ENCODE peak calls at places on chromosomes 5 and 9, in ten cellular contexts. One of them, this sample, is unnamed.

GRCh38 chr5:147856801-147857200 is 21.7 kb upstream of the SCGB3A2 start:
- DNase-seq in EH: no peak
- DNase-seq in NCI-H1417: no peak
- DNase-seq in NCI-H748 treated with DMSO at 0.1 percent for 48 hours: no peak
- DNase-seq in stimulated activated CD4-positive, alpha-beta T cell treated with anti-CD3 and anti-CD28 coated beads, Interleukin-1b, Interleukin-23, amount 100 ng/mL, for 1 hour: no peak
- DNase-seq in uterus: no peak
- DNase-seq in A549: no peak
- DNase-seq in HEK293T: no peak
- DNase-seq in fibroblast of mammary gland: no peak
- DNase-seq in prostate gland: no peak
- DNase-seq in this sample: no peak

GRCh38 chr5:35153375-35153932 is 76.8 kb downstream of the PRLR start:
- DNase-seq in A549: no peak
- DNase-seq in prostate gland: no peak
- DNase-seq in NCI-H1417: no peak
- DNase-seq in stimulated activated CD4-positive, alpha-beta T cell treated with anti-CD3 and anti-CD28 coated beads, Interleukin-1b, Interleukin-23, amount 100 ng/mL, for 1 hour: no peak
- DNase-seq in NCI-H748 treated with DMSO at 0.1 percent for 48 hours: no peak
- DNase-seq in uterus: no peak
- DNase-seq in fibroblast of mammary gland: no peak
- DNase-seq in EH: no peak
- DNase-seq in HEK293T: no peak
- DNase-seq in this sample: no peak

GRCh38 chr5:109388407-109388806 is 21.4 kb downstream of the PJA2 start:
- DNase-seq in fibroblast of mammary gland: peak; percentile 42
- DNase-seq in NCI-H748 treated with DMSO at 0.1 percent for 48 hours: no peak
- DNase-seq in prostate gland: no peak
- DNase-seq in A549: no peak
- DNase-seq in HEK293T: no peak
- DNase-seq in stimulated activated CD4-positive, alpha-beta T cell treated with anti-CD3 and anti-CD28 coated beads, Interleukin-1b, Interleukin-23, amount 100 ng/mL, for 1 hour: no peak
- DNase-seq in NCI-H1417: no peak
- DNase-seq in EH: peak; percentile 46
- DNase-seq in uterus: no peak
- DNase-seq in this sample: no peak

GRCh38 chr5:134451618-134452505 is 40.2 kb upstream of the CDKN2AIPNL start:
- DNase-seq in prostate gland: peak; percentile 34
- DNase-seq in NCI-H1417: no peak
- DNase-seq in HEK293T: no peak
- DNase-seq in A549: peak; percentile 58
- DNase-seq in uterus: peak; percentile 76
- DNase-seq in NCI-H748 treated with DMSO at 0.1 percent for 48 hours: no peak
- DNase-seq in stimulated activated CD4-positive, alpha-beta T cell treated with anti-CD3 and anti-CD28 coated beads, Interleukin-1b, Interleukin-23, amount 100 ng/mL, for 1 hour: no peak
- DNase-seq in EH: peak; percentile 87
- DNase-seq in fibroblast of mammary gland: peak; percentile 80
- DNase-seq in this sample: no peak

GRCh38 chr9:68947842-68948569 is 65.9 kb downstream of the PRKACG start:
- DNase-seq in A549: no peak
- DNase-seq in fibroblast of mammary gland: no peak
- DNase-seq in NCI-H748 treated with DMSO at 0.1 percent for 48 hours: no peak
- DNase-seq in stimulated activated CD4-positive, alpha-beta T cell treated with anti-CD3 and anti-CD28 coated beads, Interleukin-1b, Interleukin-23, amount 100 ng/mL, for 1 hour: no peak
- DNase-seq in HEK293T: no peak
- DNase-seq in uterus: no peak
- DNase-seq in prostate gland: no peak
- DNase-seq in NCI-H1417: no peak
- DNase-seq in EH: no peak
- DNase-seq in this sample: no peak

GRCh38 chr9:16516887-16517286 is 353.6 kb downstream of the BNC2 start:
- DNase-seq in EH: peak; percentile 80
- DNase-seq in HEK293T: no peak
- DNase-seq in uterus: no peak
- DNase-seq in stimulated activated CD4-positive, alpha-beta T cell treated with anti-CD3 and anti-CD28 coated beads, Interleukin-1b, Interleukin-23, amount 100 ng/mL, for 1 hour: no peak
- DNase-seq in NCI-H748 treated with DMSO at 0.1 percent for 48 hours: no peak
- DNase-seq in A549: no peak
- DNase-seq in NCI-H1417: no peak
- DNase-seq in fibroblast of mammary gland: peak; percentile 54
- DNase-seq in prostate gland: no peak
- DNase-seq in this sample: no peak

GRCh38 chr9:16960084-16960483 is 89.6 kb upstream of the BNC2 start:
- DNase-seq in NCI-H748 treated with DMSO at 0.1 percent for 48 hours: no peak
- DNase-seq in prostate gland: no peak
- DNase-seq in uterus: no peak
- DNase-seq in EH: peak; percentile 55
- DNase-seq in A549: peak; percentile 17
- DNase-seq in stimulated activated CD4-positive, alpha-beta T cell treated with anti-CD3 and anti-CD28 coated beads, Interleukin-1b, Interleukin-23, amount 100 ng/mL, for 1 hour: no peak
- DNase-seq in HEK293T: no peak
- DNase-seq in fibroblast of mammary gland: peak; percentile 73
- DNase-seq in NCI-H1417: no peak
- DNase-seq in this sample: no peak

GRCh38 chr5:96911139-96911538 is 24.7 kb upstream of the LNPEP start:
- DNase-seq in prostate gland: no peak
- DNase-seq in uterus: no peak
- DNase-seq in stimulated activated CD4-positive, alpha-beta T cell treated with anti-CD3 and anti-CD28 coated beads, Interleukin-1b, Interleukin-23, amount 100 ng/mL, for 1 hour: no peak
- DNase-seq in NCI-H748 treated with DMSO at 0.1 percent for 48 hours: no peak
- DNase-seq in EH: no peak
- DNase-seq in HEK293T: no peak
- DNase-seq in fibroblast of mammary gland: no peak
- DNase-seq in NCI-H1417: no peak
- DNase-seq in A549: no peak
- DNase-seq in this sample: no peak

GRCh38 chr9:137138701-137139467 is at the start of gene GRIN1:
- DNase-seq in HEK293T: no peak
- DNase-seq in EH: peak; percentile 46
- DNase-seq in A549: no peak
- DNase-seq in fibroblast of mammary gland: no peak
- DNase-seq in stimulated activated CD4-positive, alpha-beta T cell treated with anti-CD3 and anti-CD28 coated beads, Interleukin-1b, Interleukin-23, amount 100 ng/mL, for 1 hour: no peak
- DNase-seq in uterus: no peak
- DNase-seq in prostate gland: no peak
- DNase-seq in NCI-H1417: peak; percentile 45
- DNase-seq in NCI-H748 treated with DMSO at 0.1 percent for 48 hours: no peak
- DNase-seq in this sample: no peak

GRCh38 chr5:136781464-136781863 is 416.1 kb upstream of the TRPC7 start:
- DNase-seq in fibroblast of mammary gland: peak; percentile 45
- DNase-seq in HEK293T: no peak
- DNase-seq in NCI-H748 treated with DMSO at 0.1 percent for 48 hours: no peak
- DNase-seq in uterus: no peak
- DNase-seq in NCI-H1417: no peak
- DNase-seq in stimulated activated CD4-positive, alpha-beta T cell treated with anti-CD3 and anti-CD28 coated beads, Interleukin-1b, Interleukin-23, amount 100 ng/mL, for 1 hour: no peak
- DNase-seq in EH: peak; percentile 87
- DNase-seq in A549: no peak
- DNase-seq in prostate gland: no peak
- DNase-seq in this sample: no peak

GRCh38 chr9:22383720-22384119 is 62.9 kb upstream of the DMRTA1 start:
- DNase-seq in A549: no peak
- DNase-seq in EH: no peak
- DNase-seq in NCI-H1417: no peak
- DNase-seq in prostate gland: no peak
- DNase-seq in HEK293T: no peak
- DNase-seq in fibroblast of mammary gland: no peak
- DNase-seq in stimulated activated CD4-positive, alpha-beta T cell treated with anti-CD3 and anti-CD28 coated beads, Interleukin-1b, Interleukin-23, amount 100 ng/mL, for 1 hour: no peak
- DNase-seq in uterus: no peak
- DNase-seq in NCI-H748 treated with DMSO at 0.1 percent for 48 hours: no peak
- DNase-seq in this sample: no peak

GRCh38 chr9:97382099-97382718 is 29.7 kb upstream of the TDRD7 start:
- DNase-seq in A549: no peak
- DNase-seq in HEK293T: no peak
- DNase-seq in uterus: no peak
- DNase-seq in EH: no peak
- DNase-seq in stimulated activated CD4-positive, alpha-beta T cell treated with anti-CD3 and anti-CD28 coated beads, Interleukin-1b, Interleukin-23, amount 100 ng/mL, for 1 hour: no peak
- DNase-seq in NCI-H748 treated with DMSO at 0.1 percent for 48 hours: no peak
- DNase-seq in NCI-H1417: no peak
- DNase-seq in prostate gland: no peak
- DNase-seq in fibroblast of mammary gland: peak; percentile 8
- DNase-seq in this sample: no peak

GRCh38 chr5:10914741-10915480 is 153.9 kb upstream of the DAP start:
- DNase-seq in uterus: no peak
- DNase-seq in prostate gland: no peak
- DNase-seq in NCI-H748 treated with DMSO at 0.1 percent for 48 hours: no peak
- DNase-seq in A549: no peak
- DNase-seq in stimulated activated CD4-positive, alpha-beta T cell treated with anti-CD3 and anti-CD28 coated beads, Interleukin-1b, Interleukin-23, amount 100 ng/mL, for 1 hour: no peak
- DNase-seq in EH: peak; percentile 67
- DNase-seq in NCI-H1417: no peak
- DNase-seq in HEK293T: no peak
- DNase-seq in fibroblast of mammary gland: no peak
- DNase-seq in this sample: no peak

GRCh38 chr5:51345106-51345505 is 38.1 kb upstream of the ISL1 start:
- DNase-seq in HEK293T: no peak
- DNase-seq in fibroblast of mammary gland: no peak
- DNase-seq in prostate gland: no peak
- DNase-seq in EH: peak; percentile 60
- DNase-seq in uterus: no peak
- DNase-seq in NCI-H748 treated with DMSO at 0.1 percent for 48 hours: no peak
- DNase-seq in stimulated activated CD4-positive, alpha-beta T cell treated with anti-CD3 and anti-CD28 coated beads, Interleukin-1b, Interleukin-23, amount 100 ng/mL, for 1 hour: no peak
- DNase-seq in NCI-H1417: no peak
- DNase-seq in A549: no peak
- DNase-seq in this sample: no peak

GRCh38 chr9:124212381-124213050 is 45.2 kb upstream of the NEK6 start:
- DNase-seq in stimulated activated CD4-positive, alpha-beta T cell treated with anti-CD3 and anti-CD28 coated beads, Interleukin-1b, Interleukin-23, amount 100 ng/mL, for 1 hour: no peak
- DNase-seq in A549: no peak
- DNase-seq in HEK293T: no peak
- DNase-seq in NCI-H748 treated with DMSO at 0.1 percent for 48 hours: no peak
- DNase-seq in prostate gland: no peak
- DNase-seq in uterus: no peak
- DNase-seq in EH: peak; percentile 79
- DNase-seq in fibroblast of mammary gland: peak; percentile 81
- DNase-seq in NCI-H1417: no peak
- DNase-seq in this sample: no peak

GRCh38 chr9:74570879-74571512 is 73.9 kb downstream of the RORB start:
- DNase-seq in stimulated activated CD4-positive, alpha-beta T cell treated with anti-CD3 and anti-CD28 coated beads, Interleukin-1b, Interleukin-23, amount 100 ng/mL, for 1 hour: no peak
- DNase-seq in fibroblast of mammary gland: peak; percentile 56
- DNase-seq in NCI-H748 treated with DMSO at 0.1 percent for 48 hours: peak; percentile 22
- DNase-seq in A549: peak; percentile 31
- DNase-seq in HEK293T: peak; percentile 31
- DNase-seq in prostate gland: no peak
- DNase-seq in EH: peak; percentile 28
- DNase-seq in NCI-H1417: peak; percentile 56
- DNase-seq in uterus: no peak
- DNase-seq in this sample: no peak

GRCh38 chr5:90548069-90548593 is 10.5 kb upstream of the ADGRV1 start:
- DNase-seq in uterus: no peak
- DNase-seq in EH: peak; percentile 55
- DNase-seq in A549: peak; percentile 80
- DNase-seq in NCI-H748 treated with DMSO at 0.1 percent for 48 hours: peak; percentile 91
- DNase-seq in HEK293T: peak; percentile 55
- DNase-seq in fibroblast of mammary gland: no peak
- DNase-seq in prostate gland: peak; percentile 65
- DNase-seq in NCI-H1417: peak; percentile 94
- DNase-seq in stimulated activated CD4-positive, alpha-beta T cell treated with anti-CD3 and anti-CD28 coated beads, Interleukin-1b, Interleukin-23, amount 100 ng/mL, for 1 hour: no peak
- DNase-seq in this sample: no peak

GRCh38 chr9:115118471-115119156 is 657 bp upstream of the TNC start:
- DNase-seq in uterus: peak; percentile 81
- DNase-seq in HEK293T: peak; percentile 45
- DNase-seq in fibroblast of mammary gland: peak; percentile 92
- DNase-seq in stimulated activated CD4-positive, alpha-beta T cell treated with anti-CD3 and anti-CD28 coated beads, Interleukin-1b, Interleukin-23, amount 100 ng/mL, for 1 hour: no peak
- DNase-seq in A549: peak; percentile 44
- DNase-seq in prostate gland: peak; percentile 69
- DNase-seq in NCI-H748 treated with DMSO at 0.1 percent for 48 hours: peak; percentile 56
- DNase-seq in NCI-H1417: peak; percentile 86
- DNase-seq in EH: peak; percentile 96
- DNase-seq in this sample: no peak

GRCh38 chr5:89827388-89827787 is 582.2 kb downstream of the CETN3 start:
- DNase-seq in A549: no peak
- DNase-seq in fibroblast of mammary gland: no peak
- DNase-seq in EH: no peak
- DNase-seq in stimulated activated CD4-positive, alpha-beta T cell treated with anti-CD3 and anti-CD28 coated beads, Interleukin-1b, Interleukin-23, amount 100 ng/mL, for 1 hour: no peak
- DNase-seq in NCI-H748 treated with DMSO at 0.1 percent for 48 hours: no peak
- DNase-seq in uterus: no peak
- DNase-seq in prostate gland: peak; percentile 13
- DNase-seq in NCI-H1417: no peak
- DNase-seq in HEK293T: no peak
- DNase-seq in this sample: no peak

GRCh38 chr5:109453251-109453650 is 43.5 kb upstream of the PJA2 start:
- DNase-seq in HEK293T: no peak
- DNase-seq in EH: no peak
- DNase-seq in uterus: no peak
- DNase-seq in NCI-H748 treated with DMSO at 0.1 percent for 48 hours: no peak
- DNase-seq in A549: no peak
- DNase-seq in fibroblast of mammary gland: peak; percentile 56
- DNase-seq in stimulated activated CD4-positive, alpha-beta T cell treated with anti-CD3 and anti-CD28 coated beads, Interleukin-1b, Interleukin-23, amount 100 ng/mL, for 1 hour: no peak
- DNase-seq in NCI-H1417: no peak
- DNase-seq in prostate gland: no peak
- DNase-seq in this sample: no peak

GRCh38 chr5:113212244-113212920 is 222.4 kb downstream of the TSSK1B start:
- DNase-seq in NCI-H748 treated with DMSO at 0.1 percent for 48 hours: no peak
- DNase-seq in NCI-H1417: peak; percentile 39
- DNase-seq in A549: no peak
- DNase-seq in stimulated activated CD4-positive, alpha-beta T cell treated with anti-CD3 and anti-CD28 coated beads, Interleukin-1b, Interleukin-23, amount 100 ng/mL, for 1 hour: no peak
- DNase-seq in fibroblast of mammary gland: peak; percentile 8
- DNase-seq in prostate gland: no peak
- DNase-seq in EH: peak; percentile 29
- DNase-seq in uterus: no peak
- DNase-seq in HEK293T: no peak
- DNase-seq in this sample: no peak

GRCh38 chr5:119417891-119418781 is 34.2 kb upstream of the HSD17B4 start:
- DNase-seq in uterus: no peak
- DNase-seq in NCI-H748 treated with DMSO at 0.1 percent for 48 hours: no peak
- DNase-seq in EH: peak; percentile 84
- DNase-seq in NCI-H1417: no peak
- DNase-seq in A549: no peak
- DNase-seq in fibroblast of mammary gland: peak; percentile 69
- DNase-seq in stimulated activated CD4-positive, alpha-beta T cell treated with anti-CD3 and anti-CD28 coated beads, Interleukin-1b, Interleukin-23, amount 100 ng/mL, for 1 hour: no peak
- DNase-seq in prostate gland: no peak
- DNase-seq in HEK293T: no peak
- DNase-seq in this sample: no peak

GRCh38 chr9:107260437-107261081 is 22.5 kb upstream of the RAD23B start:
- DNase-seq in A549: no peak
- DNase-seq in prostate gland: no peak
- DNase-seq in NCI-H748 treated with DMSO at 0.1 percent for 48 hours: no peak
- DNase-seq in EH: no peak
- DNase-seq in stimulated activated CD4-positive, alpha-beta T cell treated with anti-CD3 and anti-CD28 coated beads, Interleukin-1b, Interleukin-23, amount 100 ng/mL, for 1 hour: no peak
- DNase-seq in NCI-H1417: peak; percentile 26
- DNase-seq in uterus: no peak
- DNase-seq in HEK293T: no peak
- DNase-seq in fibroblast of mammary gland: peak; percentile 73
- DNase-seq in this sample: no peak

GRCh38 chr9:83744206-83744605 is 36.4 kb upstream of the UBQLN1 start:
- DNase-seq in NCI-H1417: no peak
- DNase-seq in prostate gland: peak; percentile 20
- DNase-seq in fibroblast of mammary gland: no peak
- DNase-seq in uterus: no peak
- DNase-seq in HEK293T: no peak
- DNase-seq in A549: no peak
- DNase-seq in EH: no peak
- DNase-seq in NCI-H748 treated with DMSO at 0.1 percent for 48 hours: no peak
- DNase-seq in stimulated activated CD4-positive, alpha-beta T cell treated with anti-CD3 and anti-CD28 coated beads, Interleukin-1b, Interleukin-23, amount 100 ng/mL, for 1 hour: no peak
- DNase-seq in this sample: no peak

GRCh38 chr5:134247411-134247810 is 21.5 kb upstream of the PPP2CA start:
- DNase-seq in uterus: peak; percentile 71
- DNase-seq in NCI-H1417: no peak
- DNase-seq in NCI-H748 treated with DMSO at 0.1 percent for 48 hours: no peak
- DNase-seq in HEK293T: no peak
- DNase-seq in fibroblast of mammary gland: peak; percentile 94
- DNase-seq in A549: peak; percentile 74
- DNase-seq in stimulated activated CD4-positive, alpha-beta T cell treated with anti-CD3 and anti-CD28 coated beads, Interleukin-1b, Interleukin-23, amount 100 ng/mL, for 1 hour: no peak
- DNase-seq in prostate gland: no peak
- DNase-seq in EH: peak; percentile 90
- DNase-seq in this sample: no peak

GRCh38 chr5:154243736-154244135 is 53.2 kb downstream of the GALNT10 start:
- DNase-seq in HEK293T: no peak
- DNase-seq in stimulated activated CD4-positive, alpha-beta T cell treated with anti-CD3 and anti-CD28 coated beads, Interleukin-1b, Interleukin-23, amount 100 ng/mL, for 1 hour: no peak
- DNase-seq in uterus: no peak
- DNase-seq in NCI-H1417: no peak
- DNase-seq in prostate gland: no peak
- DNase-seq in fibroblast of mammary gland: no peak
- DNase-seq in A549: no peak
- DNase-seq in EH: peak; percentile 80
- DNase-seq in NCI-H748 treated with DMSO at 0.1 percent for 48 hours: no peak
- DNase-seq in this sample: no peak

GRCh38 chr9:87405677-87406544 is 91.8 kb upstream of the DAPK1 start:
- DNase-seq in prostate gland: no peak
- DNase-seq in stimulated activated CD4-positive, alpha-beta T cell treated with anti-CD3 and anti-CD28 coated beads, Interleukin-1b, Interleukin-23, amount 100 ng/mL, for 1 hour: no peak
- DNase-seq in A549: peak; percentile 44
- DNase-seq in uterus: peak; percentile 70
- DNase-seq in fibroblast of mammary gland: peak; percentile 24
- DNase-seq in EH: no peak
- DNase-seq in NCI-H1417: peak; percentile 49
- DNase-seq in NCI-H748 treated with DMSO at 0.1 percent for 48 hours: no peak
- DNase-seq in HEK293T: no peak
- DNase-seq in this sample: no peak

GRCh38 chr9:94932647-94933415 is 206.3 kb downstream of the AOPEP start:
- DNase-seq in fibroblast of mammary gland: no peak
- DNase-seq in uterus: no peak
- DNase-seq in stimulated activated CD4-positive, alpha-beta T cell treated with anti-CD3 and anti-CD28 coated beads, Interleukin-1b, Interleukin-23, amount 100 ng/mL, for 1 hour: no peak
- DNase-seq in EH: no peak
- DNase-seq in A549: no peak
- DNase-seq in NCI-H748 treated with DMSO at 0.1 percent for 48 hours: no peak
- DNase-seq in NCI-H1417: no peak
- DNase-seq in HEK293T: no peak
- DNase-seq in prostate gland: no peak
- DNase-seq in this sample: no peak